ENCODE peak calls at places on chromosomes 6 and 20, in seven cellular contexts. One of them, this sample, is unnamed.

GRCh38 chr6:37357288-37357687 is 3.5 kb downstream of the RNF8 start:
- DNase-seq in SK-N-SH: no peak
- DNase-seq in K562: no peak
- DNase-seq in GM12878: no peak
- DNase-seq in HepG2: no peak
- DNase-seq in HCT116: no peak
- DNase-seq in H1: no peak
- DNase-seq in this sample: no peak

GRCh38 chr6:130150906-130151305 is 71.8 kb downstream of the SAMD3 start:
- DNase-seq in K562: no peak
- DNase-seq in HepG2: no peak
- DNase-seq in HCT116: no peak
- DNase-seq in H1: no peak
- DNase-seq in GM12878: no peak
- DNase-seq in SK-N-SH: no peak
- DNase-seq in this sample: no peak

GRCh38 chr6:136334853-136335252 is 45.2 kb upstream of the BCLAF1 start:
- DNase-seq in HepG2: no peak
- DNase-seq in K562: no peak
- DNase-seq in H1: peak
- DNase-seq in GM12878: no peak
- DNase-seq in SK-N-SH: no peak
- DNase-seq in HCT116: no peak
- DNase-seq in this sample: no peak

GRCh38 chr6:133889557-133890301 is 816 bp downstream of the TCF21 start:
- DNase-seq in GM12878: no peak
- DNase-seq in H1: peak
- DNase-seq in HepG2: no peak
- DNase-seq in HCT116: no peak
- DNase-seq in SK-N-SH: peak
- DNase-seq in K562: no peak
- DNase-seq in this sample: no peak

GRCh38 chr20:60816901-60817300 is 435.2 kb upstream of the CDH4 start:
- DNase-seq in GM12878: no peak
- DNase-seq in H1: no peak
- DNase-seq in SK-N-SH: no peak
- DNase-seq in HCT116: no peak
- DNase-seq in K562: no peak
- DNase-seq in HepG2: no peak
- DNase-seq in this sample: no peak

GRCh38 chr20:57124800-57125399 is 141.5 kb downstream of the BMP7 start:
- DNase-seq in SK-N-SH: no peak
- DNase-seq in H1: no peak
- DNase-seq in HCT116: no peak
- DNase-seq in GM12878: peak
- DNase-seq in HepG2: no peak
- DNase-seq in K562: no peak
- DNase-seq in this sample: no peak

GRCh38 chr6:157760589-157761330 is 62.3 kb upstream of the SNX9 start:
- DNase-seq in SK-N-SH: no peak
- DNase-seq in K562: no peak
- DNase-seq in HepG2: no peak
- DNase-seq in HCT116: no peak
- DNase-seq in H1: no peak
- DNase-seq in GM12878: no peak
- DNase-seq in this sample: no peak

GRCh38 chr6:141758430-141758829 is 374.3 kb upstream of the GJE1 start:
- DNase-seq in H1: no peak
- DNase-seq in K562: no peak
- DNase-seq in GM12878: no peak
- DNase-seq in HCT116: no peak
- DNase-seq in SK-N-SH: no peak
- DNase-seq in HepG2: no peak
- DNase-seq in this sample: no peak

GRCh38 chr6:12485226-12485764 is 195.1 kb downstream of the EDN1 start:
- DNase-seq in H1: no peak
- DNase-seq in HCT116: no peak
- DNase-seq in GM12878: no peak
- DNase-seq in SK-N-SH: no peak
- DNase-seq in HepG2: no peak
- DNase-seq in K562: no peak
- DNase-seq in this sample: peak

GRCh38 chr6:161303628-161304340 is 29.9 kb upstream of the AGPAT4 start:
- DNase-seq in H1: no peak
- DNase-seq in GM12878: no peak
- DNase-seq in HepG2: no peak
- DNase-seq in SK-N-SH: no peak
- DNase-seq in K562: no peak
- DNase-seq in HCT116: no peak
- DNase-seq in this sample: no peak

GRCh38 chr6:128186724-128187123 is 285.9 kb upstream of the THEMIS start:
- DNase-seq in GM12878: no peak
- DNase-seq in HCT116: no peak
- DNase-seq in K562: no peak
- DNase-seq in H1: no peak
- DNase-seq in SK-N-SH: no peak
- DNase-seq in HepG2: no peak
- DNase-seq in this sample: no peak

GRCh38 chr6:160238786-160239751 is 19.6 kb downstream of the SLC22A2 start:
- DNase-seq in K562: no peak
- DNase-seq in SK-N-SH: no peak
- DNase-seq in HepG2: no peak
- DNase-seq in GM12878: no peak
- DNase-seq in H1: peak
- DNase-seq in HCT116: no peak
- DNase-seq in this sample: no peak

GRCh38 chr6:150928882-150929281 is 63.4 kb downstream of the MTHFD1L start:
- DNase-seq in HepG2: no peak
- DNase-seq in SK-N-SH: no peak
- DNase-seq in HCT116: no peak
- DNase-seq in H1: no peak
- DNase-seq in K562: no peak
- DNase-seq in GM12878: no peak
- DNase-seq in this sample: no peak

GRCh38 chr20:12203399-12203798 is 285.7 kb downstream of the BTBD3 start:
- DNase-seq in HCT116: no peak
- DNase-seq in H1: no peak
- DNase-seq in HepG2: no peak
- DNase-seq in K562: no peak
- DNase-seq in SK-N-SH: no peak
- DNase-seq in GM12878: no peak
- DNase-seq in this sample: no peak

GRCh38 chr20:12203981-12204380 is 286.3 kb downstream of the BTBD3 start:
- DNase-seq in HepG2: no peak
- DNase-seq in SK-N-SH: no peak
- DNase-seq in GM12878: no peak
- DNase-seq in K562: no peak
- DNase-seq in HCT116: no peak
- DNase-seq in H1: no peak
- DNase-seq in this sample: no peak

GRCh38 chr20:12210591-12210990 is 292.9 kb downstream of the BTBD3 start:
- DNase-seq in HepG2: no peak
- DNase-seq in H1: no peak
- DNase-seq in SK-N-SH: no peak
- DNase-seq in K562: no peak
- DNase-seq in GM12878: no peak
- DNase-seq in HCT116: no peak
- DNase-seq in this sample: no peak

GRCh38 chr20:12207875-12208274 is 290.2 kb downstream of the BTBD3 start:
- DNase-seq in HCT116: peak
- DNase-seq in SK-N-SH: peak
- DNase-seq in K562: peak
- DNase-seq in H1: peak
- DNase-seq in GM12878: no peak
- DNase-seq in HepG2: peak
- DNase-seq in this sample: peak
- TF ChIP-seq JUND in HCT116: no peak
- TF ChIP-seq JUND in SK-N-SH: no peak
- TF ChIP-seq JUND in K562: no peak
- TF ChIP-seq JUND in H1: no peak
- TF ChIP-seq JUND in GM12878: no peak
- TF ChIP-seq JUND in HepG2: no peak
- TF ChIP-seq JUND in this sample: no peak

GRCh38 chr6:149897855-149898744 is at the start of gene RAET1E:
- DNase-seq in HepG2: no peak
- DNase-seq in K562: no peak
- DNase-seq in GM12878: no peak
- DNase-seq in HCT116: no peak
- DNase-seq in H1: no peak
- DNase-seq in SK-N-SH: no peak
- DNase-seq in this sample: peak

GRCh38 chr6:149896491-149896890 is 1.4 kb downstream of the RAET1E start:
- DNase-seq in SK-N-SH: no peak
- DNase-seq in GM12878: no peak
- DNase-seq in K562: no peak
- DNase-seq in HepG2: no peak
- DNase-seq in HCT116: no peak
- DNase-seq in H1: no peak
- DNase-seq in this sample: no peak

GRCh38 chr6:149898966-149899365 is 1.1 kb upstream of the RAET1E start:
- DNase-seq in K562: no peak
- DNase-seq in GM12878: no peak
- DNase-seq in H1: no peak
- DNase-seq in HCT116: no peak
- DNase-seq in HepG2: no peak
- DNase-seq in SK-N-SH: no peak
- DNase-seq in this sample: no peak

GRCh38 chr6:149895702-149896310 is 2.1 kb downstream of the RAET1E start:
- DNase-seq in HepG2: no peak
- DNase-seq in GM12878: no peak
- DNase-seq in H1: no peak
- DNase-seq in SK-N-SH: peak
- DNase-seq in HCT116: peak
- DNase-seq in K562: no peak
- DNase-seq in this sample: peak

DNA sequence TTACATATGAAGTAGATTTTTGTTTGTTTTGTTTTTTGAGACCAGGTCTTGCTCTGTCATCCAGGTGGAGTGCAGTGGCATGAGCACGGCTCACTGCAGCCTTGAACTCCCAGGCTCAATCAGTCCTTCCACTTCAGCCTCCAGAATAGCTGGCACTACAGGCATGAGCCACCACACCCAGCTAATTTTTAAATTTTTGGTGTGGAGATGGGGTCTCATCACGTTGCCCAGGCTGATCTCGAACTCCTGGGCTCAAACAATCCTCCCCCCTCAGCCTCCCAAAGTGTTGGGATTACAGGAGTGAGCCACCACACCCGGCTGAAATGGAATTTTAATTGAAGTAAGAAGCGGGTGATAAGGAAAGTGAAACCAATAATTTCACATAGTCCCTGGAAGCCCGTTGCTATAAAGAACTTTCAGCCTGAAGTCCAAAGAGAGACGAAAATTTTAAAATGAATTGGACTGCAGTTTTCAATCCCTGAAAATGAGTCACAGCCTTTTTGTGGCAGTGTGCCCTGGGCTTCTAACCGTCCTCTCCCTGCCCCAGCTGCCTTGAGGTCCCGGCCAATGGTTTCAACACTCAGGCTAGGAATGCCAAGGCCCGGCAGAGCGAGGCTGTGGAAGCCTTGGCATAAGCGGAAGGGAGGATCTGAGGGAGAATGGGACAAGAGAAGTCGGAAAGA is 757 bp downstream of the RAET1E start:
- DNase-seq in HCT116: peak
- DNase-seq in SK-N-SH: no peak
- DNase-seq in HepG2: no peak
- DNase-seq in K562: no peak
- DNase-seq in GM12878: no peak
- DNase-seq in H1: no peak
- DNase-seq in this sample: peak
- TF ChIP-seq JUND in HCT116: no peak
- TF ChIP-seq JUND in SK-N-SH: peak
- TF ChIP-seq JUND in HepG2: no peak
- TF ChIP-seq JUND in K562: no peak
- TF ChIP-seq JUND in GM12878: no peak
- TF ChIP-seq JUND in H1: no peak
- TF ChIP-seq JUND in this sample: no peak

DNA sequence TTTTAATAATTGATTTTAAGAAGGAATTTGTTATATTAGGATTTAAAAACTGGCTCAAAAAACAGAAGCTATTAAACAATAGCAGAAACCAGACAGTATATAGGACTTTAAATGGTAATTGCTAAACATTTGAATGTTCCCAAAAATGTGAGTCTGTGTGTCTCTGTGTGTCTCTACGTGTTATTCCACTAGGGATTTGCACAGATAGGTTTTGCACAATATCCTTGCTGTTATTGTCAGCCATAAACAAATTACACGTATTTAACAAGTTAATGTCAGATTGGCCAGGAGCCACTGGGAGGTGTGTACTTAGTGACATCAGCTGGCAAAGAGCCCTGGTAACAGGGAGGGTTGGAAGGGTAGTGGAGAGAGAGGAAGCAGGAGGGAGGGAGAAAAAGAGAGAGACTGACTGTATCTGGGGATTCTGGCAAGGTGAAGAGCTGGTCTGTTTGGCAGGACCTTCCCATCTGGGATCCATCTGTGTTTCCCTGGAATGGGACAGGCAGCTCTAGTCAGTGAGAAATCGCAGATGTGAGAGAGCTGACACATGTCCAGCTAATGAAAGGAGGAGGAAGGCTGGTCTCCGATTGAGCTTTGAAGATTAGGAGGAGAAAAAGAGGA is 72.2 kb downstream of the CBFA2T2 start:
- DNase-seq in SK-N-SH: peak
- DNase-seq in GM12878: no peak
- DNase-seq in HepG2: peak
- DNase-seq in H1: no peak
- DNase-seq in HCT116: peak
- DNase-seq in K562: peak
- DNase-seq in this sample: peak
- TF ChIP-seq JUND in SK-N-SH: peak
- TF ChIP-seq JUND in GM12878: no peak
- TF ChIP-seq JUND in HepG2: peak
- TF ChIP-seq JUND in H1: no peak
- TF ChIP-seq JUND in HCT116: no peak
- TF ChIP-seq JUND in K562: peak
- TF ChIP-seq JUND in this sample: peak

DNA sequence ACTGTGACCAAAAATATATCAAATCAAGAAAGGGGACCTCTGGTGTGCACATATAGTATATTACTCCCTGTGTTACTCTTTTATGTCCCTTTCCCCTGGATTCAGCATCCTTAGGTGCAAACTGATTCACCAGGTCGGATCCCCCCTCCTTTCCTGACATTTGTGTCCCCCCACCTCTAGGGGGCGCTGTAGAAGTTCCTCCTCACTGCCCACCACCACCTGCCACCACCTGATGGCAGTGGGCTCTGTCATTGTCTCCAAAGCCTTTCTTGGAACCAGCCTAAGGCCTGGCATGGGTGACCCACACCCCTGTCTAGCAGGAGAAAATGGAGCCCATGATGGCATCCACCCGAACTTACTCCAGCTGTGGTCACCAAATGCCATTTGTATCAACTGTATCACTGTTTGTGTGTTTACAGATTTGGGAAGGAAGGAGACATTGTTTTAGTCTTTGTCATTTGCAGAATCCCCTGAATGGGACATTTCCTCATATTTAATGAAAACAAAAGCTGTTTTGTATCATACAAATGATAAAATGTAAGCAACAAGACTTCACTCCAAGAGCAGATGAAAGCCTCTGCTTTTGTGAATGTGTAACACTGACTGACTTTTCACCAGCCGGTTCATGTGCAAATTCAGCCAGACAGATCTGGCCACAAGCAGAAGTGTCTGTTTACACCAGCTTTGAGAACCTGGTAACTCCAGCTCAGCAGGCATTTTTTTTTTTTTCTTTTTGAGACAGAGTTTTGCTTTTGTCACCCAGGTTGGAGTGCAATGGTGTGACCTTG is 66.2 kb downstream of the ARMC2 start:
- DNase-seq in H1: peak
- DNase-seq in SK-N-SH: peak
- DNase-seq in HCT116: peak
- DNase-seq in HepG2: peak
- DNase-seq in K562: peak
- DNase-seq in GM12878: no peak
- DNase-seq in this sample: no peak
- TF ChIP-seq JUND in H1: peak
- TF ChIP-seq JUND in SK-N-SH: no peak
- TF ChIP-seq JUND in HCT116: no peak
- TF ChIP-seq JUND in HepG2: no peak
- TF ChIP-seq JUND in K562: no peak
- TF ChIP-seq JUND in GM12878: no peak
- TF ChIP-seq JUND in this sample: no peak

This sample was measured in T47D.